ENCODE peak calls at places on chromosomes 3 and 15, in four cellular contexts. P, X, H and J are unnamed samples.

GRCh38 chr15:49898097-49898496 is 220.9 kb downstream of the ATP8B4 start:
- DNase-seq in P (no peak), X (no peak), H (no peak), J (no peak)

GRCh38 chr3:51830986-51831385 is 30.4 kb upstream of the IQCF2 start:
- DNase-seq in P (no peak), X (no peak), H (no peak), J (no peak)

GRCh38 chr15:85383470-85384148 is 3.2 kb downstream of the AKAP13 start:
- DNase-seq in P (no peak), X (no peak), H (no peak), J (no peak)

GRCh38 chr3:129211772-129212171 is 28.1 kb upstream of the CNBP start:
- DNase-seq in P (no peak), X (no peak), H (peak; percentile 87), J (no peak)

GRCh38 chr15:64743691-64744090 is 31.7 kb downstream of the RBPMS2 start:
- DNase-seq in P (no peak), X (no peak), H (no peak), J (no peak)

GRCh38 chr3:46461971-46462910 is 2.5 kb downstream of the LTF start:
- DNase-seq in P (peak; percentile 45), X (no peak), H (no peak), J (no peak)

GRCh38 chr15:64044315-64045105 is 1.8 kb downstream of the DAPK2 start:
- DNase-seq in P (no peak), X (no peak), H (no peak), J (no peak)

GRCh38 chr3:61053781-61054496 is 197.3 kb downstream of the FHIT start:
- DNase-seq in P (no peak), X (no peak), H (no peak), J (no peak)

GRCh38 chr3:30723211-30723610 is 116.8 kb downstream of the TGFBR2 start:
- DNase-seq in P (no peak), X (no peak), H (no peak), J (no peak)

GRCh38 chr3:30721314-30721634 is 114.9 kb downstream of the TGFBR2 start:
- DNase-seq in P (no peak), X (no peak), H (no peak), J (no peak)

GRCh38 chr3:30724863-30725262 is 118.5 kb downstream of the TGFBR2 start:
- DNase-seq in P (no peak), X (no peak), H (no peak), J (no peak)

GRCh38 chr3:30719536-30719935 is 113.1 kb downstream of the TGFBR2 start:
- DNase-seq in P (no peak), X (no peak), H (no peak), J (no peak)

GRCh38 chr3:30720586-30721313 is 114.3 kb downstream of the TGFBR2 start:
- DNase-seq in P (no peak), X (no peak), H (no peak), J (no peak)
- TF ChIP-seq EP300 in P (no peak), X (no peak), H (no peak), J (no peak)

GRCh38 chr3:114351822-114352145 is 58.0 kb downstream of the TIGIT start:
- DNase-seq in P (no peak), X (no peak), H (no peak), J (no peak)

GRCh38 chr3:114350690-114351089 is 56.9 kb downstream of the TIGIT start:
- DNase-seq in P (no peak), X (peak; percentile 45), H (no peak), J (no peak)

GRCh38 chr3:114361391-114361790 is 67.6 kb downstream of the TIGIT start:
- DNase-seq in P (no peak), X (no peak), H (no peak), J (no peak)

GRCh38 chr3:114351123-114351821 is 57.4 kb downstream of the TIGIT start:
- DNase-seq in P (no peak), X (peak; percentile 73), H (no peak), J (no peak)

GRCh38 chr3:114356084-114357009 is 62.5 kb downstream of the TIGIT start:
- DNase-seq in P (no peak), X (no peak), H (no peak), J (no peak)
- H3K27ac ChIP-seq in P (peak overlapping the region; percentile 6), X (no peak overlapping the region), H (no peak overlapping the region), J (no peak overlapping the region)

GRCh38 chr3:64441861-64442260 is 216.6 kb upstream of the PRICKLE2 start:
- DNase-seq in P (no peak), X (no peak), H (no peak), J (no peak)
- H3K27me3 ChIP-seq in P (no peaks in the 10 kb centered on the region), X (peaks cover 8% of the 10 kb centered on the region), H (peaks cover 8% of the 10 kb centered on the region), J (peaks cover 17% of the 10 kb centered on the region)

GRCh38 chr3:32495085-32495484 is 7.6 kb downstream of the CMTM6 start:
- DNase-seq in P (no peak), X (no peak), H (no peak), J (no peak)
- TF ChIP-seq EP300 in P (no peak), X (no peak), H (no peak), J (no peak)

DNA sequence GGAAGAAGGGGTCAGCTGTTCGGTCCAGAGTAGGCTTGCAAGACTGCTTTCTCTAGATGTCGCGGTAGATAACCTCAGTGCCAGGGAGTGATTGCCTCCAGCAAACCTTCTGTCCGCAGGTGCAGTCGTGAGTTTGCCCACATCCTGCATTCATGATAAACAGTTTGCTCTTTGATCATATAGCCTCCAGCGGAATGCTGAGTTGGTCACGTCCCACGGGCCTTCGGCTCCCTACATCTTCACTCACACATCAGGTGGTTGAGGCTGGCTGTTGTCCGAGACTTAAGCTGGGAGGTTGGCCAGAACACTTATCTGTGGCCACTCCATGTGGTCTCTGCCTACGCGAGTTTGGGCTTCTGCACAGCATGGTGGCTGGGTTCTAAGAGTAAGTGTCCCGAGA is 62.1 kb upstream of the NR2C2 start:
- DNase-seq in P (no peak), X (no peak), H (no peak), J (no peak)
- H3K27ac ChIP-seq in P (no peak overlapping the region), X (no peak overlapping the region), H (no peak overlapping the region), J (no peak overlapping the region)

GRCh38 chr3:54733079-54733478 is 194.8 kb downstream of the LRTM1 start:
- DNase-seq in P (no peak), X (no peak), H (no peak), J (no peak)
- H3K27me3 ChIP-seq in P (no peaks in the 10 kb centered on the region), X (no peaks in the 10 kb centered on the region), H (no peaks in the 10 kb centered on the region), J (no peaks in the 10 kb centered on the region)

GRCh38 chr15:70802629-70803028 is 39.3 kb upstream of the UACA start:
- DNase-seq in P (no peak), X (no peak), H (no peak), J (no peak)

GRCh38 chr15:70812827-70813364 is 41.1 kb downstream of the LARP6 start:
- DNase-seq in P (no peak), X (no peak), H (no peak), J (no peak)

GRCh38 chr15:70810916-70811578 is 42.9 kb downstream of the LARP6 start:
- DNase-seq in P (no peak), X (no peak), H (no peak), J (no peak)

DNA sequence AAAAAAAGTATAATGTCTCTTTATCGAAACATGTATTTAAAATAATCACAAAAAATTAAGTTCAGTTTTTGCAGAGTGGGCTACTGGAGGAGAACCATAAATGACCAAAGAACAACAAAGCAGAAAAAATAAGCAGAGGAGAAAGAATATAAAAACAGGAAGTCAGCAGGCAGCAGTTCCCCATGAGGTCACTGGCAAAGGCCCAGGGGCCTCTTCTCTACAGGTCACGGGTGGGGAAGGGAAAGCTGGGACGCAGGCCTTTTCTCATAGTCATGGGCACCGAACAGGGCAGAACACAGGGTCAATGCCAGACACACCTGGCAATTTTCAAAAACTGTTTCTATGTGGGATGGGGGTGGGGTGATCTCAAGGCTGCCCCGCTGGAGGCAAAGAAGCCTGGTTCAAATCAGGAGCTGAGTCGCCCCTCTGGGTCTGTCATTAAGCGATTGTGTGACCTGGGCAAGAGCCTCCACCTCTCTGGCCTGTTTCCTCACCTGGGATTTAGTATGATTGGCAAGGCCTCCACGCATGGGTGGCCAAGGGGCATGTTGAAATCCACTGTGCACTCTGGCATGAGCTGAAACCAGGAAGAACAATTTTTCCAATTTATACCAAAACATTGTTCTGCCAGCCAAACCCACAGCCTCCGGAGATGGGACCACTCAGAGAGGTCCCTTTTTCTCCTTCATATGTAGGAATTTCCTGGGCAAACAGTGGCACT is 43.8 kb upstream of the UACA start:
- DNase-seq in P (no peak), X (no peak), H (peak; percentile 83), J (peak; percentile 75)
- TF ChIP-seq EP300 in P (no peak), X (no peak), H (no peak), J (peak; percentile 86)

DNA sequence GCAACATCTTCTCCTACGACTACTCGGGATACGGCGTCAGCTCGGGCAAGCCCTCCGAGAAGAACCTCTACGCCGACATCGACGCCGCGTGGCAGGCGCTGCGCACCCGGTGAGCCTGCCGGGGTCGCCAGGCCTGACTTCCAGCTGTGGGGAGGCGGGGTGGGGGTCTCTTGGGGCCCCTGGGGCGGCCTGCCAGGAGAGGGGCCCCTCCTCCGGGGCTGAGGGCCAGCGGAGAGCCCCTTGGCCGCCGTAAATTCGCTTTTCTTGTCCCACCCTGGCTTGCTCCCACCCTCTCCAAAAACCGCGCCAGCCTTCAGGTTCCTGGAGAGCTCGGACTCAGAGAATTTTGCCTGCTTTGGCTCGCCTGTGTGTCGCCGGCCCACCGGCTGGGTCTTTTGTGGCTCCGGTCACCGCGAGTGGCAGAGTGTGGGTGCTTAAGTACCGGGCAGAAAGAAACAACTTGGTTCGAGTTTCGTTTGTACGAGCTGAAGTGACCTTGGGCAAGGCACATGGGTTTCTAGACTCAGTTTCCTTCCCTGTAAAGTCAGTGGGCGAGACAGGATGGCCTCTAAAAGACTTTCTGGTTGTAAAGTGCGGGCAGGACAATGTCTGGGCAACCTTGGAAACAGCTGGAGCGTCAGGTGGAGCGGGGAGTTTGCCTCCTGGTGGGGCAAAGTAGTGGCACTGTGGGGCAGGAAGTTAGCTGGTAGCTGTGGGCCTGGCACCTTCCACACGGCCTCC is 971 bp downstream of the ABHD17C start:
- DNase-seq in P (peak; percentile 52), X (no peak), H (no peak), J (no peak)
- H3K27ac ChIP-seq in P (no peak overlapping the region), X (peak overlapping the region; percentile 92), H (peak overlapping the region; percentile 82), J (peak overlapping the region; percentile 73)

GRCh38 chr3:182690163-182690562 is 103.1 kb upstream of the ATP11B start:
- DNase-seq in P (no peak), X (no peak), H (no peak), J (no peak)
- H3K27me3 ChIP-seq in P (no peaks in the 10 kb centered on the region), X (no peaks in the 10 kb centered on the region), H (no peaks in the 10 kb centered on the region), J (peaks cover 20% of the 10 kb centered on the region)